ENCODE peak calls at places on chromosomes 11 and 22, in ten cellular contexts. H, E, O, Q, P, U, A, X, D and J are unnamed samples.
A peak's percentile ranks its signal among the peaks of the same experiment; 100 is the strongest.

GRCh38 chr11:123145661-123146060 is 49.4 kb downstream of the CLMP start:
- DNase-seq in X (no peak), D (no peak), P (no peak), O (no peak), A (no peak), H (peak; percentile 71), E (no peak), Q (peak; percentile 8), U (no peak), J (no peak)

GRCh38 chr11:117704416-117705150 is 92.4 kb downstream of the DSCAML1 start:
- DNase-seq in A (no peak), U (no peak), H (peak; percentile 33), O (no peak), E (no peak), P (no peak), D (no peak), Q (no peak), X (no peak), J (no peak)

GRCh38 chr22:47574551-47574950 is 812.1 kb downstream of the TBC1D22A start:
- DNase-seq in D (no peak), P (no peak), X (no peak), A (no peak), Q (no peak), H (no peak), U (no peak), O (no peak), E (no peak), J (no peak)

GRCh38 chr22:37803636-37804371 is 3.9 kb upstream of the GCAT start:
- DNase-seq in Q (peak; percentile 58), A (no peak), P (no peak), X (no peak), H (no peak), O (no peak), E (peak; percentile 82), U (no peak), D (no peak), J (no peak)

GRCh38 chr11:45879803-45880685 is 5.4 kb upstream of the MAPK8IP1 start:
- DNase-seq in O (no peak), X (no peak), D (no peak), U (no peak), A (no peak), E (no peak), P (no peak), H (no peak), Q (no peak), J (peak; percentile 50)

GRCh38 chr11:1235615-1236315 is 12.9 kb downstream of the MUC5B start:
- DNase-seq in Q (peak; percentile 17), U (no peak), O (no peak), P (no peak), H (no peak), D (no peak), X (peak; percentile 24), A (no peak), E (peak; percentile 86), J (no peak)

GRCh38 chr11:120273432-120273831 is 33.5 kb downstream of the POU2F3 start:
- DNase-seq in U (no peak), X (no peak), A (no peak), E (no peak), P (no peak), Q (no peak), H (no peak), D (no peak), O (no peak), J (peak; percentile 82)

GRCh38 chr11:117759305-117759704 is 37.7 kb downstream of the DSCAML1 start:
- DNase-seq in Q (no peak), X (peak; percentile 61), E (no peak), A (no peak), O (no peak), H (no peak), D (no peak), U (no peak), P (no peak), J (no peak)

GRCh38 chr11:126636911-126637799 is 281.7 kb downstream of the ST3GAL4 start:
- DNase-seq in D (no peak), Q (no peak), A (no peak), P (no peak), E (peak; percentile 94), X (no peak), H (peak; percentile 61), O (no peak), U (no peak), J (peak; percentile 93)

GRCh38 chr11:57072640-57073039 is 83.9 kb downstream of the OR5AK2 start:
- DNase-seq in D (no peak), Q (no peak), O (no peak), E (peak; percentile 73), X (no peak), U (no peak), P (peak; percentile 98), H (no peak), A (peak; percentile 2), J (peak; percentile 97)

GRCh38 chr11:17699157-17700114 is 19.9 kb upstream of the MYOD1 start:
- DNase-seq in X (no peak), A (no peak), E (peak; percentile 93), Q (peak; percentile 22), D (no peak), U (no peak), P (no peak), O (no peak), H (peak; percentile 37), J (peak; percentile 38)

GRCh38 chr22:20569059-20570058 is 61.9 kb downstream of the MED15 start:
- DNase-seq in D (no peak), H (no peak), E (peak; percentile 98), P (peak; percentile 98), A (peak; percentile 78), U (no peak), X (no peak), O (peak; percentile 81), Q (no peak), J (peak; percentile 99)

GRCh38 chr22:49671331-49672012 is 156.2 kb downstream of the BRD1 start:
- DNase-seq in X (peak; percentile 21), Q (peak; percentile 40), A (no peak), E (peak; percentile 54), D (no peak), P (no peak), U (no peak), O (no peak), H (no peak), J (no peak)

GRCh38 chr22:30351226-30351625 is 5.5 kb downstream of the SF3A1 start:
- DNase-seq in H (no peak), A (no peak), D (no peak), O (no peak), Q (no peak), U (no peak), X (no peak), P (peak; percentile 12), E (no peak), J (no peak)

GRCh38 chr11:125449586-125449985 is 46.5 kb downstream of the FEZ1 start:
- DNase-seq in P (no peak), Q (no peak), E (no peak), O (no peak), H (no peak), A (no peak), X (no peak), D (no peak), U (no peak), J (no peak)

GRCh38 chr11:69817265-69818236 is 1.7 kb downstream of the FGF3 start:
- DNase-seq in P (no peak), O (no peak), U (no peak), D (no peak), A (no peak), E (peak; percentile 91), X (no peak), Q (peak; percentile 77), H (peak; percentile 41), J (peak; percentile 19)

GRCh38 chr11:46342237-46342636 is 5.0 kb upstream of the DGKZ start:
- DNase-seq in Q (no peak), P (peak; percentile 36), U (no peak), X (peak; percentile 69), A (no peak), E (peak; percentile 53), O (peak; percentile 79), H (peak; percentile 80), D (no peak), J (no peak)

GRCh38 chr22:43319661-43320486 is 23.3 kb downstream of the SCUBE1 start:
- DNase-seq in H (no peak), A (no peak), D (no peak), P (no peak), Q (no peak), U (no peak), X (no peak), O (no peak), E (no peak), J (no peak)

DNA sequence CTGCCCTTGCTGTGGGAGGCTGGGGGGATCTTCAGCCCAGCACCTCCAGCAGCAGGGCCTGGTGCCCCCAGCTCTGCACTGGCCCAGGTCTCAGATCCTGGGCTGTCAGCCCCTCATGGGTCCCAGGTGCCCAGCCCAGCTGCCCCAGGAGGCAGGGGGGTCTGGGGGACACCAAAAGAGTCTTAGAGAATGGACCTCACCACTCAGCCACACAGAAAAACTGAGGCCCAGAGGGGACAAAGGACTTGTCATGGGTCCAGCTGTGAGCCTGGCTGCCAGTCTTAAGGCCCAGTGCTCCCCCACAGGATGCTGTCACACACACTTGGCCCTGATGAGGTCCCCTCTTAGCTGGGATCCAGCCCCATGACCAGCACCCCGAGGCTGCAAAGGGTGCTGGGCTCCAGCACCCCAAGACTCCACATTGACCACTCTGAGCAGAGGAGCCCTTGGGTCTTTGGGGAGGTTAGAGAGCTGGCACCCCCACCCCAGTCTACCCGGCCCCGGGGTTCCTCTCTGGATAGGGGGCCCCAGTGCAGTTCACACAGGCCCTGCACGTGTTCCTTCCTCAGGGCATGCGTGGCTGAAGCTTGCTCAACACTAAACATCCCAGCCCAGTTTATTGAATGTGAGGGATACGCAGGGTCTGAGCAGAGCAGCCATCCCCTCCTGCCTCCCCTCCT is 54.4 kb downstream of the IGLL5 start:
- DNase-seq in E (peak; percentile 74), H (no peak), X (peak; percentile 23), D (no peak), P (no peak), Q (no peak), O (peak; percentile 7), A (no peak), U (no peak), J (no peak)
- H3K79me2 ChIP-seq in E (no peaks in the 10 kb centered on the region), H (no peaks in the 10 kb centered on the region), X (no peaks in the 10 kb centered on the region), D (no peaks in the 10 kb centered on the region), P (no peaks in the 10 kb centered on the region), Q (no peaks in the 10 kb centered on the region), O (no peaks in the 10 kb centered on the region), A (no peaks in the 10 kb centered on the region), U (no peaks in the 10 kb centered on the region), J (no peaks in the 10 kb centered on the region)

GRCh38 chr22:38843201-38843715 is 570 bp downstream of the NPTXR start:
- DNase-seq in X (peak; percentile 52), O (peak; percentile 54), E (peak; percentile 98), P (peak; percentile 83), Q (peak; percentile 89), A (no peak), U (peak; percentile 47), D (peak; percentile 39), H (peak; percentile 85), J (peak; percentile 86)
- H3K4me2 ChIP-seq in X (peak overlapping the region; percentile 32), O (peak overlapping the region; percentile 53), E (peak overlapping the region; percentile 32), P (no peak overlapping the region), Q (peak overlapping the region; percentile 86), A (peak overlapping the region; percentile 81), U (peak overlapping the region; percentile 89), D (peak overlapping the region; percentile 74), H (peak overlapping the region; percentile 57), J (peak overlapping the region; percentile 35)

GRCh38 chr11:2468363-2469240 is 23.8 kb downstream of the KCNQ1 start:
- DNase-seq in A (no peak), O (no peak), D (no peak), E (peak; percentile 70), Q (no peak), H (no peak), X (no peak), P (no peak), U (no peak), J (no peak)
- H3K79me2 ChIP-seq in A (no peaks in the 10 kb centered on the region), O (no peaks in the 10 kb centered on the region), D (no peaks in the 10 kb centered on the region), E (no peaks in the 10 kb centered on the region), Q (no peaks in the 10 kb centered on the region), H (no peaks in the 10 kb centered on the region), X (no peaks in the 10 kb centered on the region), P (no peaks in the 10 kb centered on the region), U (no peaks in the 10 kb centered on the region), J (no peaks in the 10 kb centered on the region)

GRCh38 chr11:62905286-62905685 is 15.9 kb downstream of the CHRM1 start:
- DNase-seq in D (no peak), A (no peak), P (no peak), O (no peak), X (no peak), U (no peak), E (no peak), H (no peak), Q (no peak), J (no peak)
- H3K4me2 ChIP-seq in D (peak overlapping the region; percentile 34), A (peak overlapping the region; percentile 8), P (peak overlapping the region; percentile 11), O (no peak overlapping the region), X (no peak overlapping the region), U (no peak overlapping the region), E (peak overlapping the region; percentile 65), H (no peak overlapping the region), Q (no peak overlapping the region), J (no peak overlapping the region)